ENCODE peak calls at places on chromosomes 16 and 17, in seven cellular contexts. X is fibroblast of lung, S is heart right ventricle, Q is tibial nerve, I is foreskin fibroblast, J is AG04450, H is cardiac fibroblast. Y is an unnamed sample.

GRCh38 chr17:47239663-47240374 is 13.8 kb upstream of the ITGB3 start:
- DNase-seq in X (peak), S (peak), Q (peak), I (peak), J (peak), H (peak), Y (peak)

GRCh38 chr16:4323845-4324478 is 8.1 kb downstream of the GLIS2 start:
- DNase-seq in X (peak), S (peak), Q (peak), I (peak), J (no peak), H (peak), Y (no peak)

GRCh38 chr17:8063761-8064589 is 23.5 kb downstream of the ALOX12B start:
- DNase-seq in X (no peak), S (no peak), Q (no peak), I (no peak), J (no peak), H (no peak), Y (no peak)

GRCh38 chr17:79622776-79623175 is 11.9 kb upstream of the RBFOX3 start:
- DNase-seq in X (no peak), S (peak), Q (no peak), I (no peak), J (no peak), H (no peak), Y (no peak)

GRCh38 chr17:64192588-64192987 is 62.6 kb upstream of the ERN1 start:
- DNase-seq in X (no peak), S (no peak), Q (no peak), I (no peak), J (no peak), H (no peak), Y (no peak)

GRCh38 chr16:27425961-27426360 is 24.0 kb downstream of the IL21R start:
- DNase-seq in X (no peak), S (no peak), Q (no peak), I (no peak), J (no peak), H (no peak), Y (no peak)

GRCh38 chr17:35819456-35819855 is 10.2 kb downstream of the TAF15 start:
- DNase-seq in X (no peak), S (no peak), Q (no peak), I (no peak), J (no peak), H (no peak), Y (no peak)

GRCh38 chr16:30829130-30830071 is 42.4 kb upstream of the ZNF629 start:
- DNase-seq in X (peak), S (no peak), Q (no peak), I (no peak), J (no peak), H (no peak), Y (no peak)

GRCh38 chr17:12620200-12620720 is 45.4 kb upstream of the MYOCD start:
- DNase-seq in X (peak), S (no peak), Q (no peak), I (peak), J (no peak), H (peak), Y (no peak)

GRCh38 chr16:67100569-67101300 is 9.0 kb upstream of the PHAF1 start:
- DNase-seq in X (peak), S (no peak), Q (no peak), I (no peak), J (no peak), H (peak), Y (no peak)

GRCh38 chr16:8806272-8806983 is 8.8 kb downstream of the PMM2 start:
- DNase-seq in X (no peak), S (no peak), Q (no peak), I (no peak), J (no peak), H (no peak), Y (no peak)

GRCh38 chr17:48719642-48720262 is 2.6 kb downstream of the PRAC1 start:
- DNase-seq in X (no peak), S (no peak), Q (no peak), I (no peak), J (no peak), H (no peak), Y (no peak)

GRCh38 chr16:4663756-4664465 is 29.5 kb upstream of the NUDT16L1 start:
- DNase-seq in X (peak), S (peak), Q (no peak), I (no peak), J (no peak), H (no peak), Y (no peak)

GRCh38 chr17:45394913-45395568 is 37.6 kb downstream of the ARHGAP27 start:
- DNase-seq in X (peak), S (peak), Q (peak), I (peak), J (peak), H (peak), Y (peak)

GRCh38 chr17:74446551-74447500 is 14.9 kb downstream of the GPRC5C start:
- DNase-seq in X (no peak), S (peak), Q (peak), I (no peak), J (no peak), H (peak), Y (no peak)

GRCh38 chr17:4986951-4987766 is at the start of gene CAMTA2:
- DNase-seq in X (peak), S (peak), Q (peak), I (peak), J (no peak), H (peak), Y (no peak)

GRCh38 chr17:68197997-68198930 is 49.6 kb upstream of the AMZ2 start:
- DNase-seq in X (no peak), S (no peak), Q (no peak), I (no peak), J (no peak), H (no peak), Y (no peak)

GRCh38 chr16:2180962-2181923 is 15.2 kb downstream of the CASKIN1 start:
- DNase-seq in X (no peak), S (no peak), Q (no peak), I (no peak), J (no peak), H (no peak), Y (no peak)

GRCh38 chr16:2183671-2184070 is 12.7 kb downstream of the CASKIN1 start:
- DNase-seq in X (no peak), S (no peak), Q (no peak), I (no peak), J (no peak), H (no peak), Y (no peak)

GRCh38 chr16:2180461-2180860 is 15.9 kb downstream of the CASKIN1 start:
- DNase-seq in X (no peak), S (no peak), Q (no peak), I (no peak), J (no peak), H (no peak), Y (no peak)

GRCh38 chr16:2179576-2179975 is 16.8 kb downstream of the CASKIN1 start:
- DNase-seq in X (no peak), S (no peak), Q (no peak), I (no peak), J (no peak), H (no peak), Y (no peak)

DNA sequence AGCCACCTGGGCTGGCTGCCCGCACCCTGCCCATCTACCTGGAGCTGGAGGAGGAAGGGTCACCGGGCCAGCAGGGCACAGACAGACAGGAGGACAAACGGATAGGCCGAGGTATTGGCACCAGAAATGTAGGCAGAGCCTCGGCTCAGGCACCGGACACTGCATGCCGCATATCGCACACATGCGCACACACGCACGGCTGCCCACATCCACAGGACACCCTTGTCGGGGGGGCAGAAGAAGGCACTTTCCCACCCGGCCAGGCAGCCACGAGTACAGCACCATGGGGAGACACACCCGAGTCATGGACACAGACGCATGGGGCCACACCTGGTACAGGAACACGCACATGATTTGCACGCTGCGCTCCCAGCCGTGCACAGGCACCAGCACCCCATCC is 14.5 kb downstream of the CASKIN1 start:
- DNase-seq in X (no peak), S (no peak), Q (no peak), I (no peak), J (no peak), H (no peak), Y (no peak)
- H3K4me3 ChIP-seq in X (no peak), S (no peak), Q (no peak), I (no peak), J (no peak), H (no peak), Y (no peak)

GRCh38 chr17:38960402-38960801 is 6.8 kb downstream of the FBXO47 start:
- DNase-seq in X (no peak), S (no peak), Q (no peak), I (no peak), J (no peak), H (no peak), Y (no peak)
- TF ChIP-seq CTCF in X (no peak), S (no peak), Q (no peak), I (no peak), J (no peak), H (no peak), Y (no peak)

GRCh38 chr17:17723354-17724261 is 42.4 kb downstream of the RAI1 start:
- DNase-seq in X (peak), S (no peak), Q (no peak), I (peak), J (peak), H (peak), Y (peak)

GRCh38 chr17:17724307-17724921 is 43.2 kb downstream of the RAI1 start:
- DNase-seq in X (peak), S (peak), Q (no peak), I (no peak), J (no peak), H (peak), Y (no peak)

GRCh38 chr17:17721140-17721668 is 39.9 kb downstream of the RAI1 start:
- DNase-seq in X (no peak), S (no peak), Q (no peak), I (no peak), J (no peak), H (no peak), Y (no peak)

GRCh38 chr17:17722081-17722905 is 41.0 kb downstream of the RAI1 start:
- DNase-seq in X (peak), S (no peak), Q (no peak), I (no peak), J (no peak), H (no peak), Y (no peak)

GRCh38 chr17:17722906-17723353 is 41.7 kb downstream of the RAI1 start:
- DNase-seq in X (no peak), S (no peak), Q (no peak), I (no peak), J (no peak), H (no peak), Y (no peak)
- H3K4me3 ChIP-seq in X (peak), S (peak), Q (peak), I (peak), J (peak), H (peak), Y (peak)

DNA sequence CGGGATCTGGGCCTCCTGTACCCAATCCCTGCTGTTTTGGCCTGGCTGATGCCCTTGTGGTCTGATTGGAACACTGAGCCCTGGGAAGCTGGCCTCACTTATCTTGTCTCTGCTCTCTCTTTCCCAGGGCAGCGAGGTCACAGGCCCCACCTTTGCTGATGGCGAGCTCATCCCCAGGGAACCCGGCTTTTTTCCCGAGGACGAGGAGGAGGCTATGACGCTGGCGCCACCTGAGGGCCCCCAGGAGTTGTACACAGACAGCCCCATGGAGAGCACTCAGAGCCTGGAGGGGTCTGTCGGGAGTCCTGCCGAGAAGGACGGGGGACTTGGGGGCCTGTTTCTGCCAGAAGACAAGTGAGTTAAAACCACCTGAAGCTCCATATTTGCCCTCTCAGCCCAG is 126.0 kb downstream of the RAB11FIP4 start:
- DNase-seq in X (no peak), S (no peak), Q (no peak), I (no peak), J (no peak), H (no peak), Y (no peak)
- TF ChIP-seq CTCF in X (peak), S (peak), Q (no peak), I (peak), J (peak), H (no peak), Y (peak)

DNA sequence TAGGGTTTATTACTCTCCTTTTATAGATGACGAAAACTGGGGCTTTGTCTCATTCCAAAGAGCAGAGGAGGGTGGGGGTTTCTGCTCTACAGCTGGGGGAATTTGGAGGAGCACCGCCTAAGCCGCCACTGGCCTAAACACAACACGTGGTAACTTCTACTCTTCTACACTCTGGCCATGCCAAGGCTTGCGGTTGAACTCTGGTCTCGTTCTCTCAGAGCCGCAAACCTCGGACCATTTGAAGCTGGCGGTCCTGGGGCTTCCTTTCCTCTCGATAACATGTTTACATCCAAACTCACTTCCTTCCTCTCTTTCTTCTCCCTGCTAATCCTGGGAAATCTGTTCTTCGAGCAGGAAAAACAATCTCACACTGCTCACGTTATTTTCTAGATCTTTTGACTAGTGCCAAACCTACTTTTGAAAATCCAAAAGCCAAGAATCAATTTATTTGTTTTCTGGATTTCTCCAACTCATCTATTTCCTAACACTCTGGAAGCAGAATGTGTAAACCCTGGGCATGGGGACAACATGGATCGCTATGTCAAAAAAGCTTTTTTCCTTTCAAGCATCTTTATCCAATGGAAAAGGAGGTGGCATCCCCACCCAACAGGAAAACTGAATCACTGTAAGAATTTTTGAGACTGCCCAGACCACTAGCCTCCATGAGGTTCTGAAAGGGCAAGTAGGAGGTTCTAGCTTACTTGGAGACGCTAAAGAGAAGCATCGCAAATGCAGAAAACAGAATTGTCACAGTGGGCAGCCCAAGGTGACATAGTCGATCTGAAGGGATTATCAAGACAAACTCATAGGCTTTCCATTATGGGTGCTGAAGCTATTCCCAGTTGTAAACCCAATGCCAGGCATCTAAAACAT is 13.6 kb upstream of the EEF2K start:
- DNase-seq in X (peak), S (peak), Q (peak), I (peak), J (peak), H (peak), Y (peak)
- H3K4me3 ChIP-seq in X (peak), S (peak), Q (peak), I (peak), J (peak), H (no peak), Y (peak)